ENCODE peak calls at places on chromosomes 16 and 17, in five cellular contexts. G is stimulated activated CD4-positive, alpha-beta T cell treated with anti-CD3 and anti-CD28 coated beads, Interleukin-1b, Interleukin-23, amount 100 ng/mL, for 24 hours; M is nephron progenitor cell; P is substantia nigra; R is HFFc6. Y is an unnamed sample.
A peak's percentile ranks its signal among the peaks of the same experiment; 100 is the strongest.

GRCh38 chr17:2214047-2214717 is 89.4 kb downstream of the SMG6 start:
- DNase-seq in G (no peak), M (peak; percentile 34), P (peak; percentile 21), R (peak; percentile 85), Y (peak; percentile 67)

GRCh38 chr17:66829386-66829864 is 5.5 kb upstream of the CACNG5 start:
- DNase-seq in G (no peak), M (peak; percentile 82), P (no peak), R (peak; percentile 26), Y (no peak)

GRCh38 chr17:19654901-19655300 is 6.3 kb downstream of the ALDH3A2 start:
- DNase-seq in G (no peak), M (no peak), P (no peak), R (no peak), Y (no peak)

GRCh38 chr16:57676624-57677085 is 8.5 kb downstream of the ADGRG3 start:
- DNase-seq in G (no peak), M (no peak), P (no peak), R (no peak), Y (no peak)

GRCh38 chr16:74035816-74036215 is 260.8 kb upstream of the PSMD7 start:
- DNase-seq in G (no peak), M (no peak), P (no peak), R (no peak), Y (no peak)

GRCh38 chr17:27471321-27472269 is 15.3 kb downstream of the KSR1 start:
- DNase-seq in G (peak; percentile 59), M (no peak), P (no peak), R (no peak), Y (no peak)

GRCh38 chr16:57480127-57480753 is 6.1 kb downstream of the DOK4 start:
- DNase-seq in G (no peak), M (peak; percentile 33), P (no peak), R (peak; percentile 36), Y (no peak)

GRCh38 chr17:28737316-28737715 is 6.5 kb upstream of the TRAF4 start:
- DNase-seq in G (no peak), M (no peak), P (no peak), R (no peak), Y (no peak)

GRCh38 chr16:23554536-23554935 is 2.6 kb downstream of the EARS2 start:
- DNase-seq in G (no peak), M (no peak), P (no peak), R (no peak), Y (no peak)

GRCh38 chr17:68053237-68054030 is 17.9 kb downstream of the KPNA2 start:
- DNase-seq in G (no peak), M (no peak), P (no peak), R (peak; percentile 35), Y (no peak)

GRCh38 chr17:73595068-73595865 is 49.0 kb downstream of the SDK2 start:
- DNase-seq in G (no peak), M (peak; percentile 69), P (no peak), R (no peak), Y (no peak)

GRCh38 chr16:78980825-78981224 is 619.7 kb downstream of the MAF start:
- DNase-seq in G (no peak), M (no peak), P (no peak), R (no peak), Y (no peak)

GRCh38 chr17:10620823-10621222 is 36.3 kb downstream of the MYH3 start:
- DNase-seq in G (no peak), M (no peak), P (no peak), R (no peak), Y (no peak)

GRCh38 chr17:47883589-47884426 is 12.2 kb upstream of the SP2 start:
- DNase-seq in G (no peak), M (peak; percentile 63), P (no peak), R (no peak), Y (no peak)

GRCh38 chr17:17506893-17507464 is 10.8 kb upstream of the RASD1 start:
- DNase-seq in G (no peak), M (no peak), P (no peak), R (no peak), Y (peak; percentile 69)

GRCh38 chr17:9672691-9673090 is 27.4 kb downstream of the USP43 start:
- DNase-seq in G (no peak), M (no peak), P (no peak), R (no peak), Y (no peak)

GRCh38 chr17:76697702-76698465 is 12.9 kb downstream of the MXRA7 start:
- DNase-seq in G (no peak), M (peak; percentile 51), P (no peak), R (no peak), Y (no peak)

GRCh38 chr16:61834082-61834481 is 202.2 kb downstream of the CDH8 start:
- DNase-seq in G (no peak), M (no peak), P (no peak), R (no peak), Y (no peak)

GRCh38 chr16:67959520-67959919 is 8.9 kb downstream of the SLC12A4 start:
- DNase-seq in G (no peak), M (no peak), P (no peak), R (peak; percentile 46), Y (no peak)

GRCh38 chr17:64632606-64633005 is 29.5 kb downstream of the SMURF2 start:
- DNase-seq in G (no peak), M (no peak), P (no peak), R (no peak), Y (no peak)

GRCh38 chr16:86874141-86874540 is 295.8 kb downstream of the FOXL1 start:
- DNase-seq in G (no peak), M (no peak), P (no peak), R (peak; percentile 8), Y (no peak)

GRCh38 chr16:29192329-29193247 is 207.7 kb downstream of the LAT start:
- DNase-seq in G (no peak), M (no peak), P (no peak), R (no peak), Y (no peak)

GRCh38 chr17:17018021-17018441 is 24.2 kb upstream of the MPRIP start:
- DNase-seq in G (no peak), M (no peak), P (no peak), R (no peak), Y (no peak)

GRCh38 chr16:57688987-57689771 is 5.4 kb upstream of the DRC7 start:
- DNase-seq in G (no peak), M (no peak), P (no peak), R (no peak), Y (no peak)

GRCh38 chr16:88770459-88771293 is 14.3 kb downstream of the PIEZO1 start:
- DNase-seq in G (no peak), M (peak; percentile 76), P (no peak), R (no peak), Y (no peak)

GRCh38 chr17:73861543-73861942 is 217.3 kb upstream of the SDK2 start:
- DNase-seq in G (no peak), M (no peak), P (no peak), R (no peak), Y (no peak)

GRCh38 chr16:49455991-49456745 is 82.6 kb downstream of the C16orf78 start:
- DNase-seq in G (no peak), M (no peak), P (no peak), R (no peak), Y (no peak)

GRCh38 chr17:66777689-66778225 is 57.2 kb upstream of the CACNG5 start:
- DNase-seq in G (no peak), M (no peak), P (no peak), R (no peak), Y (peak; percentile 30)

GRCh38 chr17:33776903-33777302 is 478.2 kb upstream of the CCL2 start:
- DNase-seq in G (no peak), M (no peak), P (no peak), R (no peak), Y (no peak)

Y was measured in C1 segment of cervical spinal cord.